ENCODE peak calls at places on chromosomes 2 and 18, in five cellular contexts. One of them, this sample, is unnamed.

GRCh38 chr2:165572155-165572554 is 102.7 kb downstream of the CSRNP3 start:
- DNase-seq in astrocyte: no peak
- DNase-seq in psoas muscle: no peak
- DNase-seq in neural progenitor cell: peak
- DNase-seq in nephron progenitor cell: peak
- DNase-seq in this sample: no peak

GRCh38 chr2:149488719-149489440 is 98.7 kb downstream of the MMADHC start:
- DNase-seq in astrocyte: peak
- DNase-seq in psoas muscle: no peak
- DNase-seq in neural progenitor cell: no peak
- DNase-seq in nephron progenitor cell: no peak
- DNase-seq in this sample: no peak

GRCh38 chr2:33240178-33240577 is 236.3 kb upstream of the RASGRP3 start:
- DNase-seq in astrocyte: peak
- DNase-seq in psoas muscle: no peak
- DNase-seq in neural progenitor cell: no peak
- DNase-seq in nephron progenitor cell: no peak
- DNase-seq in this sample: no peak

GRCh38 chr2:237097911-237098702 is 12.4 kb downstream of the COPS8 start:
- DNase-seq in astrocyte: peak
- DNase-seq in psoas muscle: no peak
- DNase-seq in neural progenitor cell: no peak
- DNase-seq in nephron progenitor cell: no peak
- DNase-seq in this sample: no peak

GRCh38 chr2:240400319-240401161 is 34.9 kb upstream of the GPC1 start:
- DNase-seq in astrocyte: no peak
- DNase-seq in psoas muscle: no peak
- DNase-seq in neural progenitor cell: no peak
- DNase-seq in nephron progenitor cell: no peak
- DNase-seq in this sample: no peak

GRCh38 chr2:173884403-173884802 is 80.8 kb downstream of the SP3 start:
- DNase-seq in astrocyte: peak
- DNase-seq in psoas muscle: peak
- DNase-seq in neural progenitor cell: peak
- DNase-seq in nephron progenitor cell: peak
- DNase-seq in this sample: peak

GRCh38 chr18:38250981-38251380 is 685.4 kb upstream of the CELF4 start:
- DNase-seq in astrocyte: peak
- DNase-seq in psoas muscle: no peak
- DNase-seq in neural progenitor cell: peak
- DNase-seq in nephron progenitor cell: no peak
- DNase-seq in this sample: no peak

GRCh38 chr2:182763311-182763912 is 47.4 kb downstream of the DNAJC10 start:
- DNase-seq in astrocyte: peak
- DNase-seq in psoas muscle: no peak
- DNase-seq in neural progenitor cell: peak
- DNase-seq in nephron progenitor cell: peak
- DNase-seq in this sample: peak

GRCh38 chr2:9631976-9632700 is 1.3 kb upstream of the YWHAQ start:
- DNase-seq in astrocyte: no peak
- DNase-seq in psoas muscle: no peak
- DNase-seq in neural progenitor cell: peak
- DNase-seq in nephron progenitor cell: peak
- DNase-seq in this sample: no peak

GRCh38 chr2:1493361-1494126 is 80.3 kb downstream of the TPO start:
- DNase-seq in astrocyte: no peak
- DNase-seq in psoas muscle: no peak
- DNase-seq in neural progenitor cell: no peak
- DNase-seq in nephron progenitor cell: no peak
- DNase-seq in this sample: no peak

GRCh38 chr18:3596324-3597158 is 146.6 kb downstream of the TGIF1 start:
- DNase-seq in astrocyte: peak
- DNase-seq in psoas muscle: peak
- DNase-seq in neural progenitor cell: peak
- DNase-seq in nephron progenitor cell: peak
- DNase-seq in this sample: peak

GRCh38 chr2:189129971-189130370 is 49.6 kb downstream of the COL5A2 start:
- DNase-seq in astrocyte: peak
- DNase-seq in psoas muscle: no peak
- DNase-seq in neural progenitor cell: no peak
- DNase-seq in nephron progenitor cell: no peak
- DNase-seq in this sample: no peak

GRCh38 chr2:30265441-30266015 is 34.2 kb downstream of the LBH start:
- DNase-seq in astrocyte: peak
- DNase-seq in psoas muscle: no peak
- DNase-seq in neural progenitor cell: no peak
- DNase-seq in nephron progenitor cell: no peak
- DNase-seq in this sample: no peak

GRCh38 chr2:157849591-157849990 is 26.5 kb downstream of the ACVR1 start:
- DNase-seq in astrocyte: no peak
- DNase-seq in psoas muscle: no peak
- DNase-seq in neural progenitor cell: no peak
- DNase-seq in nephron progenitor cell: no peak
- DNase-seq in this sample: peak

GRCh38 chr2:46481541-46482193 is 2.3 kb downstream of the TMEM247 start:
- DNase-seq in astrocyte: peak
- DNase-seq in psoas muscle: no peak
- DNase-seq in neural progenitor cell: no peak
- DNase-seq in nephron progenitor cell: no peak
- DNase-seq in this sample: no peak

GRCh38 chr18:56189615-56190014 is 448.8 kb downstream of the TXNL1 start:
- DNase-seq in astrocyte: no peak
- DNase-seq in psoas muscle: no peak
- DNase-seq in neural progenitor cell: no peak
- DNase-seq in nephron progenitor cell: peak
- DNase-seq in this sample: no peak

GRCh38 chr2:157443795-157444642 is at the start of gene CYTIP:
- DNase-seq in astrocyte: no peak
- DNase-seq in psoas muscle: no peak
- DNase-seq in neural progenitor cell: no peak
- DNase-seq in nephron progenitor cell: no peak
- DNase-seq in this sample: no peak

GRCh38 chr2:12173271-12173942 is 427.0 kb downstream of the LPIN1 start:
- DNase-seq in astrocyte: no peak
- DNase-seq in psoas muscle: no peak
- DNase-seq in neural progenitor cell: no peak
- DNase-seq in nephron progenitor cell: no peak
- DNase-seq in this sample: no peak

GRCh38 chr2:113703404-113704299 is 52.8 kb downstream of the SLC35F5 start:
- DNase-seq in astrocyte: no peak
- DNase-seq in psoas muscle: no peak
- DNase-seq in neural progenitor cell: no peak
- DNase-seq in nephron progenitor cell: no peak
- DNase-seq in this sample: no peak

GRCh38 chr18:37588289-37588688 is 22.7 kb upstream of the CELF4 start:
- DNase-seq in astrocyte: no peak
- DNase-seq in psoas muscle: no peak
- DNase-seq in neural progenitor cell: no peak
- DNase-seq in nephron progenitor cell: no peak
- DNase-seq in this sample: no peak

GRCh38 chr18:58532298-58532697 is 96.6 kb downstream of the ALPK2 start:
- DNase-seq in astrocyte: no peak
- DNase-seq in psoas muscle: no peak
- DNase-seq in neural progenitor cell: no peak
- DNase-seq in nephron progenitor cell: no peak
- DNase-seq in this sample: no peak

GRCh38 chr2:28136557-28136956 is 246.0 kb downstream of the BABAM2 start:
- DNase-seq in astrocyte: no peak
- DNase-seq in psoas muscle: no peak
- DNase-seq in neural progenitor cell: no peak
- DNase-seq in nephron progenitor cell: no peak
- DNase-seq in this sample: no peak

GRCh38 chr2:85758361-85759256 is 4.8 kb downstream of the ATOH8 start:
- DNase-seq in astrocyte: no peak
- DNase-seq in psoas muscle: no peak
- DNase-seq in neural progenitor cell: no peak
- DNase-seq in nephron progenitor cell: no peak
- DNase-seq in this sample: no peak

GRCh38 chr2:37819228-37819627 is 105.9 kb upstream of the RMDN2 start:
- DNase-seq in astrocyte: peak
- DNase-seq in psoas muscle: no peak
- DNase-seq in neural progenitor cell: no peak
- DNase-seq in nephron progenitor cell: no peak
- DNase-seq in this sample: no peak

GRCh38 chr18:31992836-31993575 is 25.6 kb upstream of the RNF125 start:
- DNase-seq in astrocyte: peak
- DNase-seq in psoas muscle: no peak
- DNase-seq in neural progenitor cell: peak
- DNase-seq in nephron progenitor cell: no peak
- DNase-seq in this sample: no peak

GRCh38 chr18:53018791-53019190 is 678.8 kb downstream of the DCC start:
- DNase-seq in astrocyte: no peak
- DNase-seq in psoas muscle: no peak
- DNase-seq in neural progenitor cell: peak
- DNase-seq in nephron progenitor cell: no peak
- DNase-seq in this sample: no peak

DNA sequence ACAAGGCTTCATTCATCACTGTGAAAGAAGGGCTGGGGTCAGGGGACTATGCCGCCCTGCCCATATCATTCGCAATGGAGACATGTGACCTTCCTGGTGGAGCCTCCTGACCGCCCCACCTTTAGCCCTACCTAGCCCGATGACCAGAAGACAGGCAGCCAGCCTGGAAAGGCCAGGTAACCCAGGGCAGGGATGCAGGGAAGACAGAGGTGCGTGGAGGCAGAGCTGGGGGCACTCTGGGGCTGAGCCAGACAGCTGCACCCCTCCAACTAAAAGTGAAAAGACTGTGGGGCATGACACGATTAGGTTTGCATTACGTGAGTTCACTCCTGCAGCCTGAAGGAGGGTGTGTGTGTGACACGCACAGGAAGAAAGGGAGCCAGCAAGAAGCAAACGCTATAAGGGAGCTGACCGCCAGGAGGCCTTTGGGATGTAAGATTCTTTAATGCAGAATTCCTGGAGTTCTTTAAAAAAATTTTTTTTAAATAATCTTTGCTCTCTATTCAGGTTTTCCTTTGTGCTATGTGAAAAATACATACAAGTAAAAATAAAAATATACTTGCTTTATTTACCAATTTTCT is 3.7 kb upstream of the HES6 start:
- DNase-seq in astrocyte: no peak
- DNase-seq in psoas muscle: peak
- DNase-seq in neural progenitor cell: no peak
- DNase-seq in nephron progenitor cell: no peak
- DNase-seq in this sample: no peak
- TF ChIP-seq CTCF in astrocyte: peak
- TF ChIP-seq CTCF in psoas muscle: no peak
- TF ChIP-seq CTCF in neural progenitor cell: peak
- TF ChIP-seq CTCF in nephron progenitor cell: peak
- TF ChIP-seq CTCF in this sample: no peak

DNA sequence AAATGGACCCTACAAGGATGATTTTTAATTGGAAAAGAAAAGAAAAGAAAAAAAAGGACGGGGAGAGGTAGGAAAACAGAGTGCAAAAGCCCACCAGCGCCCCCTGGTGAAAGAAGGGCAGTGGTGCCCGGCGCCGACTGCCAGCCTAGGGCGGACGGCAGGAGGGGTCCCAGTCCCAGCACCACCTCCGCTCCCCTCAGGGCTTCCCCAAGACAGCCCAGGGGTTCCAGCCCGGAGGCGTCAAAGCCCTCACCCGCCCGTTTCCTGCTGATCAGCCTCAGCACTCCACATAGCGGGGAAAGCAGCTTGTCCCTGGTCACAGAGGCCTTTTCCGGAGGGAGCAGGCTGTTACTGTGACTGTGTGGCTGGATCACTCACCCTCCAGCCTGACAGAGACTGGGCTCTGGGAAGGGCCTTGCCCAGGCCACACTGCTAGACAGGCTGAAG is 213.9 kb downstream of the TFCP2L1 start:
- DNase-seq in astrocyte: no peak
- DNase-seq in psoas muscle: peak
- DNase-seq in neural progenitor cell: peak
- DNase-seq in nephron progenitor cell: peak
- DNase-seq in this sample: peak
- TF ChIP-seq CTCF in astrocyte: peak
- TF ChIP-seq CTCF in psoas muscle: peak
- TF ChIP-seq CTCF in neural progenitor cell: peak
- TF ChIP-seq CTCF in nephron progenitor cell: peak
- TF ChIP-seq CTCF in this sample: peak

GRCh38 chr2:194896871-194897270 is 760.2 kb upstream of the SLC39A10 start:
- DNase-seq in astrocyte: no peak
- DNase-seq in psoas muscle: no peak
- DNase-seq in neural progenitor cell: no peak
- DNase-seq in nephron progenitor cell: no peak
- DNase-seq in this sample: no peak
- TF ChIP-seq CTCF in astrocyte: no peak
- TF ChIP-seq CTCF in psoas muscle: no peak
- TF ChIP-seq CTCF in neural progenitor cell: no peak
- TF ChIP-seq CTCF in nephron progenitor cell: no peak
- TF ChIP-seq CTCF in this sample: no peak

GRCh38 chr2:152471499-152471898 is 136.5 kb downstream of the FMNL2 start:
- DNase-seq in astrocyte: no peak
- DNase-seq in psoas muscle: no peak
- DNase-seq in neural progenitor cell: no peak
- DNase-seq in nephron progenitor cell: no peak
- DNase-seq in this sample: no peak

GRCh38 chr2:152471013-152471412 is 136.0 kb downstream of the FMNL2 start:
- DNase-seq in astrocyte: no peak
- DNase-seq in psoas muscle: no peak
- DNase-seq in neural progenitor cell: no peak
- DNase-seq in nephron progenitor cell: no peak
- DNase-seq in this sample: no peak

GRCh38 chr2:152466925-152467676 is 132.1 kb downstream of the FMNL2 start:
- DNase-seq in astrocyte: no peak
- DNase-seq in psoas muscle: no peak
- DNase-seq in neural progenitor cell: no peak
- DNase-seq in nephron progenitor cell: no peak
- DNase-seq in this sample: no peak

GRCh38 chr2:152467677-152468406 is 132.9 kb downstream of the FMNL2 start:
- DNase-seq in astrocyte: no peak
- DNase-seq in psoas muscle: no peak
- DNase-seq in neural progenitor cell: no peak
- DNase-seq in nephron progenitor cell: no peak
- DNase-seq in this sample: no peak

DNA sequence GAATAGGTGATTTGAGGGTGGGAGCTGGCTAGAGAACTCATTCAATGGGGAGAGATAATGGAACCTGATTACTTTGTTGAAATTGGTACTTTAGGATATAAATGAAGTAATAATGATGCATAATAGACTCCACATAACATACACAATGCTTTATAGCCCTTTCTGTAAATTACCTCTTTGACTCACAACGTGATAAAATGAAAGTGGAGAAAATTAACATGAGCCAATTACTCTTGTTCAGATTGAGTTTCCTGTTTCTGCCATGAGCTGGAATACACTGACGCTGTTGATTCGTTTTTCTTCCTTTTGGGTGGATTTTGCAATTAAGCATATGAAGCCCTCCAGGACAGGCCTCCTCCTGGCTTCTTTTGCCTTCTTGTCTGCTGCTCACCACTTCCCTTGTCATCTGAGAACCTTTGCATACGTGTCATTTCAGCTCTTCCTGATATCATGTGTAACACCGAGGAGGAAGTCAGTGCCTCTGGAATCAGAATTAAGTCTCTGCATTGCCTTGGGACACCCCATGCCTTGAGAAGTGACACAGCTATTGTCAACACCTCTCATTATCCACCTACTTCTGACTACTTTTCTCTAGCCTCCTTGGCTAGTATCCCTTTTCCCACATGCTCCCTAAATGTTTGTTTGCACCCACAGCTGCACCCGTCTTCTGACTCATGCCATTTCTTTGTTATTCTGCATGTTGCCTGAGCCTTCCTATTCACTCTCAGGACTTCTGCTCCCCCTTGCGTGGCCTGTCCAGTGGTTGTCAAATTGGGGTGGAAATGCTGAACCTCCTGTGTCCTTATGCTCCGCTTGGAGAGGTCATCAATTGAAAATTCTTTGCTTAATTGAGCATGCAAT is 134.1 kb downstream of the FMNL2 start:
- DNase-seq in astrocyte: peak
- DNase-seq in psoas muscle: no peak
- DNase-seq in neural progenitor cell: no peak
- DNase-seq in nephron progenitor cell: no peak
- DNase-seq in this sample: no peak
- TF ChIP-seq CTCF in astrocyte: no peak
- TF ChIP-seq CTCF in psoas muscle: no peak
- TF ChIP-seq CTCF in neural progenitor cell: no peak
- TF ChIP-seq CTCF in nephron progenitor cell: no peak
- TF ChIP-seq CTCF in this sample: no peak